ENCODE peak calls at places on chromosomes 4 and X, in six cellular contexts. S is A549; J is CD8-positive, alpha-beta T cell; K is D721Med; Q is nephron progenitor cell; I is K562. X is an unnamed sample.

GRCh38 chrX:12843668-12844279 is 23.1 kb upstream of the TLR7 start:
- DNase-seq in S (no peak), J (no peak), K (no peak), Q (no peak), I (no peak), X (no peak)

GRCh38 chr4:69717778-69718177 is 42.6 kb downstream of the SULT1B1 start:
- DNase-seq in S (no peak), J (no peak), K (no peak), Q (no peak), I (no peak), X (no peak)

GRCh38 chr4:14445882-14446281 is 556.4 kb upstream of the CPEB2 start:
- DNase-seq in S (no peak), J (no peak), K (no peak), Q (no peak), I (no peak), X (no peak)

GRCh38 chrX:13487731-13488505 is 81.5 kb upstream of the EGFL6 start:
- DNase-seq in S (peak), J (peak), K (peak), Q (peak), I (peak), X (peak)

GRCh38 chrX:1453951-1454785 is 1.5 kb upstream of the ASMTL start:
- DNase-seq in S (peak), J (peak), K (no peak), Q (peak), I (peak), X (peak)

GRCh38 chr4:78829296-78829695 is 53.1 kb downstream of the BMP2K start:
- DNase-seq in S (peak), J (no peak), K (no peak), Q (no peak), I (no peak), X (peak)

GRCh38 chr4:107855723-107856122 is 31.0 kb downstream of the SGMS2 start:
- DNase-seq in S (no peak), J (no peak), K (no peak), Q (no peak), I (no peak), X (no peak)

GRCh38 chr4:52604215-52604614 is 54.9 kb downstream of the USP46 start:
- DNase-seq in S (no peak), J (no peak), K (no peak), Q (no peak), I (no peak), X (no peak)

GRCh38 chr4:47705326-47705981 is 132.4 kb downstream of the CORIN start:
- DNase-seq in S (peak), J (no peak), K (no peak), Q (no peak), I (peak), X (peak)

GRCh38 chrX:2383735-2384134 is 117.0 kb downstream of the DHRSX start:
- DNase-seq in S (peak), J (no peak), K (no peak), Q (no peak), I (no peak), X (no peak)

GRCh38 chr4:86306816-86307215 is 53.0 kb downstream of the MAPK10 start:
- DNase-seq in S (no peak), J (no peak), K (no peak), Q (no peak), I (no peak), X (peak)

GRCh38 chr4:183098080-183098722 is 856 bp upstream of the WWC2 start:
- DNase-seq in S (peak), J (peak), K (no peak), Q (peak), I (peak), X (peak)

GRCh38 chr4:127889903-127890302 is 9.2 kb downstream of the PLK4 start:
- DNase-seq in S (no peak), J (no peak), K (no peak), Q (no peak), I (no peak), X (no peak)

GRCh38 chrX:149867488-149867887 is 13.5 kb upstream of the MAGEA8 start:
- DNase-seq in S (no peak), J (no peak), K (no peak), Q (no peak), I (no peak), X (no peak)

GRCh38 chr4:47031011-47031678 is at the start of gene GABRB1:
- DNase-seq in S (peak), J (no peak), K (no peak), Q (peak), I (no peak), X (no peak)

GRCh38 chr4:23770011-23770410 is 119.8 kb downstream of the PPARGC1A start:
- DNase-seq in S (no peak), J (no peak), K (no peak), Q (no peak), I (no peak), X (no peak)

GRCh38 chr4:188198980-188199792 is 59.9 kb downstream of the TRIML1 start:
- DNase-seq in S (peak), J (no peak), K (no peak), Q (no peak), I (no peak), X (no peak)

GRCh38 chr4:109846395-109847098 is 1.4 kb upstream of the LRIT3 start:
- DNase-seq in S (no peak), J (no peak), K (no peak), Q (no peak), I (no peak), X (no peak)

GRCh38 chrX:101220881-101221280 is 1.3 kb downstream of the DRP2 start:
- DNase-seq in S (no peak), J (no peak), K (no peak), Q (no peak), I (no peak), X (no peak)

GRCh38 chr4:66688674-66689073 is 856.6 kb downstream of the CENPC start:
- DNase-seq in S (peak), J (no peak), K (no peak), Q (no peak), I (no peak), X (peak)

GRCh38 chr4:8295471-8295870 is 25.9 kb downstream of the HTRA3 start:
- DNase-seq in S (no peak), J (no peak), K (no peak), Q (no peak), I (no peak), X (no peak)

GRCh38 chr4:39083164-39083563 is 21.1 kb downstream of the KLHL5 start:
- DNase-seq in S (no peak), J (no peak), K (no peak), Q (no peak), I (no peak), X (peak)

GRCh38 chr4:108396900-108397299 is 223.5 kb upstream of the RPL34 start:
- DNase-seq in S (no peak), J (peak), K (no peak), Q (no peak), I (no peak), X (no peak)

GRCh38 chrX:153441981-153442380 is 3.9 kb downstream of the TREX2 start:
- DNase-seq in S (no peak), J (no peak), K (no peak), Q (no peak), I (no peak), X (no peak)

GRCh38 chr4:158578476-158578875 is 56.8 kb downstream of the RXFP1 start:
- DNase-seq in S (peak), J (no peak), K (no peak), Q (no peak), I (peak), X (peak)

GRCh38 chr4:159282944-159283343 is 180.1 kb downstream of the RAPGEF2 start:
- DNase-seq in S (no peak), J (no peak), K (no peak), Q (no peak), I (no peak), X (no peak)

GRCh38 chr4:152956167-152956566 is 20.0 kb downstream of the FHDC1 start:
- DNase-seq in S (no peak), J (no peak), K (no peak), Q (no peak), I (no peak), X (no peak)

GRCh38 chr4:150818661-150819060 is 196.4 kb downstream of the LRBA start:
- DNase-seq in S (no peak), J (no peak), K (no peak), Q (no peak), I (no peak), X (no peak)

GRCh38 chr4:91924625-91925024 is 379.1 kb upstream of the GRID2 start:
- DNase-seq in S (no peak), J (no peak), K (no peak), Q (no peak), I (no peak), X (no peak)

GRCh38 chr4:120921456-120922389 is 803 bp downstream of the PRDM5 start:
- DNase-seq in S (peak), J (peak), K (no peak), Q (peak), I (no peak), X (peak)

GRCh38 chr4:78267790-78268189 is 210.7 kb downstream of the FRAS1 start:
- DNase-seq in S (no peak), J (no peak), K (no peak), Q (no peak), I (no peak), X (no peak)

GRCh38 chrX:14920196-14920595 is 47.0 kb downstream of the MOSPD2 start:
- DNase-seq in S (no peak), J (no peak), K (no peak), Q (no peak), I (no peak), X (peak)

GRCh38 chr4:41661447-41662076 is 87.0 kb downstream of the PHOX2B start:
- DNase-seq in S (peak), J (no peak), K (no peak), Q (peak), I (peak), X (peak)

GRCh38 chr4:174023641-174024040 is 259.8 kb downstream of the FBXO8 start:
- DNase-seq in S (no peak), J (no peak), K (no peak), Q (no peak), I (no peak), X (no peak)

GRCh38 chrX:95764972-95765451 is 919.6 kb upstream of the DIAPH2 start:
- DNase-seq in S (peak), J (no peak), K (peak), Q (no peak), I (peak), X (no peak)

GRCh38 chrX:74178536-74178935 is 125.4 kb upstream of the ZCCHC13 start:
- DNase-seq in S (no peak), J (no peak), K (no peak), Q (peak), I (no peak), X (no peak)

GRCh38 chr4:119725688-119726330 is 97.2 kb upstream of the PDE5A start:
- DNase-seq in S (no peak), J (no peak), K (no peak), Q (no peak), I (no peak), X (no peak)

GRCh38 chr4:38590017-38590416 is 74.0 kb upstream of the KLF3 start:
- DNase-seq in S (no peak), J (no peak), K (no peak), Q (no peak), I (no peak), X (no peak)

GRCh38 chrX:40912166-40912565 is 173.1 kb upstream of the USP9X start:
- DNase-seq in S (no peak), J (no peak), K (no peak), Q (no peak), I (no peak), X (no peak)

GRCh38 chrX:32408389-32408788 is 803.0 kb downstream of the DMD start:
- DNase-seq in S (peak), J (no peak), K (no peak), Q (no peak), I (peak), X (no peak)
- TF ChIP-seq CTCF in S (no peak), J (no peak), K (peak), Q (no peak), I (no peak), X (no peak)

DNA sequence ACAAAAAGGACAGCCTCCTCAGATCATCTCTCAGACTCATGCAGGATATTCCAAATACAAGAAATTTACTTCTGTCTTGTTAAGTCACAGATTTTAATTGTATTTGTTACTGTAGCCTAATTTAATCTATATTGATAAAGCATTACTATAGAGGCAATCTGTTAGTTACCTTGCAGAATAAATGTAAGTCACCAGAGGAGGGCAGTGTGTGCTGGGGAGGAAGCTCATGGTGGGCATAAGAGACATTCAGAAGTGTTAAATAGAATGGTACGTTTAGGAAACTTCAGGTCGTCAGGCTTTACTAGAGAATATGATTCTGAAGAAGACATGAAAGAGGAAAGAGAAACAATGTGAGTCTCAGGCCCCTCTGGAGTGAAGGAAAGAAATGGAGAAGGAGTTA is 37.3 kb upstream of the INPP4B start:
- DNase-seq in S (peak), J (no peak), K (no peak), Q (no peak), I (no peak), X (no peak)
- TF ChIP-seq CTCF in S (no peak), J (no peak), K (peak), Q (peak), I (no peak), X (peak)

GRCh38 chrX:118182050-118182449 is 65.4 kb upstream of the KLHL13 start:
- DNase-seq in S (no peak), J (no peak), K (no peak), Q (no peak), I (no peak), X (no peak)

GRCh38 chrX:118179161-118179560 is 62.6 kb upstream of the KLHL13 start:
- DNase-seq in S (no peak), J (no peak), K (no peak), Q (no peak), I (no peak), X (no peak)

GRCh38 chrX:118179718-118180117 is 63.1 kb upstream of the KLHL13 start:
- DNase-seq in S (no peak), J (no peak), K (no peak), Q (no peak), I (no peak), X (no peak)

GRCh38 chrX:118181030-118181429 is 64.4 kb upstream of the KLHL13 start:
- DNase-seq in S (no peak), J (no peak), K (no peak), Q (no peak), I (no peak), X (no peak)

DNA sequence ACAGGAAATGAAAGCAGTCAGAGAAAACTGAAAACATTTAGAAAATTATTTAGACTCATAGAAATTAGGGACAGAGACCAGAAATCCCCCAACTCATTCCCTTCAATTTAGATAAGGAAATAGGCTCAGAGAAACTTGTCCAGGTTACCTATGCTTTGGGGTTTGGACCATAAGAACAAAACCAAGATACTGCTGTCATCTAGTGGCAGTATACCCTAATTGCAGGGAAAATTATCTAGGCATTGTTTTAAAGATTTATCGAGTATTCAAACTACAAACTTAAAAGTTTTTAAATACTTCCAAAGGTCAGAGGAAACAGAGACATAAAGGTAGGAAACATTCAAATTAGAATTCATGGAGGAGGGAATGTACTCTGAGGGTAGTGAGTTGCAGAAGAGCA is 67.0 kb upstream of the KLHL13 start:
- DNase-seq in S (no peak), J (no peak), K (no peak), Q (no peak), I (no peak), X (no peak)
- TF ChIP-seq CTCF in S (no peak), J (no peak), K (no peak), Q (no peak), I (peak), X (no peak)

DNA sequence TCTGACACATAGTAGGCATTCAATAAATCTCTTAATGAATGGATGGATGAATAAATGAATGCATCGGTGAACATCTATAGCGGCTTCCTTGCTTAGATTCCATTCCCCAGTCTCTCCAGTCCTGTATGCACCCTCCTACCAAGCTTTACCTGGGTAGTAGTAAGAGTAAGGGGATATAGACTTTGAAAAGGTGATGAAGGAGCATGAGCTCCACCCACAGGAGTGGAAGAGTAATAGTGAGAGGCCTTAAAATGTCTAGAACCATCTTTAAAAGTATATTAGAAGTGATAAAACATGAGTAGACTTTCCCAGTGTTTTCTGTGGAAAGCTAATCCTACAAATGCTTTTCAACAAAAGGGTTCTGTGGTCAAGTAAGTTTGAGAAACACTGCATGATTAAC is 35.5 kb upstream of the GPC3 start:
- DNase-seq in S (no peak), J (no peak), K (no peak), Q (no peak), I (no peak), X (no peak)
- TF ChIP-seq CTCF in S (no peak), J (no peak), K (no peak), Q (peak), I (peak), X (no peak)

DNA sequence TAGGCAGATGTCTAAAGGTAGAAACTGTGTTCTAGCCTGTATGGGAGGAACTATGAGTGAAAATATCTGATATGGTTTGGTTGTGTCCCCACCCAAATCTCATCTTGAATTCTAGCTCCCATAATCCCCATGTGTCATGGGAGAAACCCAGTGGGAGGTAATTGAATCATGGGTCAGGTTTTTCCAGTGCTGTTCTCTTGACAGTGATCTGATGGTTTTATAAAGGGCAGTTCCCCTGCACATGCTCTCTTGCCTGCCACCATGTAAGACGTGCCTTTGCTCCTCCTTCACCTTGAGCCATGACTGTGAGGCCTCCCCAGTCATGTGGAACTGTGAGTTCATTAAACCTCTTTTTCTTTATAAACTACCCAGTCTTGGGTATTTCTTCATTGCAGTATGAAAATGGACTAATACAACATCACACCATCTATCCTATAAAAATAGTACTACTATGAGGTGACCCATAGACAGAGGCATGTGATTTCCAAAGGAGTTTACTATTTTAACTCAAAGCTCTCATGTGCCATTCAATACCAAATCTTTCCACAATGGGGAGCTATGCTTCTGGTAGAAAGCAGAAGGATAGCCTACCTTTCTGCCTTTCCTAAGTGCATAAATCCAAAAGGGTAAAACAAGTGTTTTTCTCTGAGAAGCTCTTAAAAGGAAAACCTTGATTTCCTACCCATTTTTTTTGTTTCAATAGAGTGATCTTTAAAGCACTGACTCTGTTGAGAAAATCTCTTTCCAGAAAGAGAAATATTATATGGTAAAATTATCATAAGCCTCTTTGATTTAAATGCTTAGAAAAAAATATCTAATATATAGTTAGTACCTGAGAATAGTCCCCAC is 38.8 kb downstream of the SEC31A start:
- DNase-seq in S (peak), J (no peak), K (no peak), Q (no peak), I (peak), X (peak)
- TF ChIP-seq CTCF in S (peak), J (peak), K (peak), Q (peak), I (peak), X (peak)